ENCODE peak calls at places on chromosome 5, in seven cellular contexts. B is heart left ventricle; L is HepG2; N is tibial artery; T is body of pancreas; O is CD8-positive, alpha-beta T cell; Q is IMR-90. W is an unnamed sample. For H3K4me1, the result is how much of the 10 kb centered on the place peaks cover.

GRCh38 chr5:119655081-119655480 is 25.7 kb downstream of the FAM170A start:
- DNase-seq in T (no peak), N (no peak), Q (no peak), O (no peak), B (no peak), L (no peak), W (no peak)

GRCh38 chr5:108669493-108669892 is 78.2 kb upstream of the FER start:
- DNase-seq in T (no peak), O (no peak), Q (no peak), L (no peak), N (no peak), B (no peak), W (no peak)

GRCh38 chr5:83471405-83472212 is at the start of gene VCAN:
- DNase-seq in Q (peak), B (peak), O (no peak), N (peak), T (peak), L (no peak), W (no peak)

GRCh38 chr5:102678267-102679058 is 76.6 kb upstream of the PAM start:
- DNase-seq in T (no peak), O (no peak), L (no peak), B (no peak), N (no peak), Q (peak), W (no peak)

GRCh38 chr5:148268556-148268955 is at the start of gene SPINK13:
- DNase-seq in L (peak), T (peak), B (no peak), Q (peak), O (no peak), N (peak), W (peak)

GRCh38 chr5:139650031-139650688 is 2.0 kb downstream of the CXXC5 start:
- DNase-seq in N (no peak), L (no peak), Q (no peak), B (peak), T (peak), O (peak), W (peak)

GRCh38 chr5:131386779-131387178 is 122.9 kb downstream of the CDC42SE2 start:
- DNase-seq in N (no peak), L (peak), O (no peak), B (no peak), Q (peak), T (no peak), W (no peak)

GRCh38 chr5:81234801-81235200 is 1.7 kb downstream of the CKMT2 start:
- DNase-seq in B (peak), Q (no peak), L (no peak), N (no peak), O (no peak), T (no peak), W (no peak)

GRCh38 chr5:78776637-78777036 is 128.1 kb upstream of the LHFPL2 start:
- DNase-seq in N (no peak), T (no peak), Q (no peak), O (no peak), L (peak), B (no peak), W (no peak)

GRCh38 chr5:129763651-129764050 is 15.8 kb downstream of the MINAR2 start:
- DNase-seq in O (no peak), T (no peak), B (no peak), N (no peak), Q (no peak), L (no peak), W (no peak)

GRCh38 chr5:132754947-132755346 is 7.7 kb downstream of the CCNI2 start:
- DNase-seq in N (no peak), L (peak), O (no peak), T (no peak), B (no peak), Q (peak), W (no peak)

GRCh38 chr5:117318528-117318927 is 743.9 kb upstream of the SEMA6A start:
- DNase-seq in N (no peak), Q (no peak), B (no peak), O (no peak), L (no peak), T (no peak), W (no peak)

GRCh38 chr5:96747718-96748117 is 60.0 kb downstream of the ERAP1 start:
- DNase-seq in T (no peak), Q (no peak), O (no peak), N (no peak), B (no peak), L (no peak), W (no peak)

GRCh38 chr5:6505779-6506557 is 57.3 kb downstream of the UBE2QL1 start:
- DNase-seq in T (no peak), O (no peak), B (no peak), Q (no peak), N (no peak), L (no peak), W (no peak)

GRCh38 chr5:77973253-77973609 is 197.1 kb upstream of the TBCA start:
- DNase-seq in L (no peak), O (no peak), Q (no peak), B (no peak), T (no peak), N (no peak), W (no peak)

GRCh38 chr5:148425808-148426207 is 42.0 kb downstream of the FBXO38 start:
- DNase-seq in O (no peak), T (no peak), Q (no peak), N (no peak), B (no peak), L (no peak), W (no peak)

GRCh38 chr5:75536694-75537360 is 25.1 kb downstream of the POLK start:
- DNase-seq in L (no peak), N (no peak), Q (no peak), B (no peak), O (no peak), T (no peak), W (no peak)

GRCh38 chr5:125835293-125836172 is 587.7 kb upstream of the GRAMD2B start:
- DNase-seq in T (peak), B (peak), L (peak), O (no peak), Q (peak), N (no peak), W (peak)

GRCh38 chr5:119028575-119028974 is 40.2 kb upstream of the DTWD2 start:
- DNase-seq in T (no peak), B (no peak), N (no peak), L (no peak), Q (no peak), O (no peak), W (no peak)

GRCh38 chr5:163460562-163461176 is at the start of gene HMMR:
- DNase-seq in T (no peak), L (peak), B (no peak), Q (peak), N (peak), O (no peak), W (no peak)

DNA sequence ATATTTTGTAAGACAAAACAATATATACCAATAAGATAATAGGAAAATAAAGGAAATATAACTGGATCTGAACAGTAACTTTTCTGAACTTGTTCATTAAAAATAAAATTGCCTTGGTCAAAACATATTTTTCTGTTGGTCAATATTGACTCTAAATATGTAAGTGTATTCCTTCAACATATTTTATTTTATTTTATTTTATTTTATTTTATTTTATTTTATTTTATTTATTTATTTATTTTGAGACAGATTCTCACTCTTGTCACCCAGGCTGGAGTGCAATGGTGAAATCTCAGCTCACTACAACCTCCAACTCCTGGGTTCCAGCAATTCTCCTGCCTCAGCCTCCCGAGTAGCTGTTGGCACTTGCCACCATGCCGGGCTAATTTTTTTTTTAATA is 571.0 kb downstream of the NR2F1-AS1 start:
- DNase-seq in Q (no peak), O (no peak), L (no peak), T (no peak), N (no peak), B (no peak), W (no peak)
- H3K4me1 ChIP-seq in Q (under half), O (under half), L (under half), T (under half), N (under half), B (under half), W (under half)

GRCh38 chr5:14730466-14730865 is 65.9 kb downstream of the OTULIN start:
- DNase-seq in Q (no peak), L (no peak), N (no peak), O (no peak), T (no peak), B (no peak), W (no peak)
- H3K4me1 ChIP-seq in Q (under half), L (under half), N (under half), O (under half), T (under half), B (under half), W (under half)

GRCh38 chr5:172686539-172687390 is 45.7 kb downstream of the NEURL1B start:
- DNase-seq in N (no peak), O (no peak), T (no peak), L (no peak), B (no peak), Q (no peak), W (no peak)
- H3K4me1 ChIP-seq in N (half or more), O (under half), T (under half), L (under half), B (under half), Q (under half), W (under half)

GRCh38 chr5:159915913-159916840 is at the start of gene ADRA1B:
- DNase-seq in B (peak), O (peak), N (peak), T (peak), Q (peak), L (peak), W (peak)

GRCh38 chr5:159916841-159917761 is 819 bp downstream of the ADRA1B start:
- DNase-seq in N (no peak), T (no peak), L (no peak), B (no peak), Q (no peak), O (no peak), W (no peak)

GRCh38 chr5:159921721-159922120 is 5.4 kb downstream of the ADRA1B start:
- DNase-seq in N (no peak), B (no peak), Q (no peak), O (no peak), L (no peak), T (no peak), W (no peak)

GRCh38 chr5:159913481-159913880 is 2.8 kb upstream of the ADRA1B start:
- DNase-seq in N (no peak), O (no peak), B (no peak), T (no peak), L (no peak), Q (peak), W (no peak)

GRCh38 chr5:159917919-159918487 is 1.7 kb downstream of the ADRA1B start:
- DNase-seq in L (no peak), T (no peak), B (no peak), N (no peak), O (no peak), Q (no peak), W (peak)
- H3K4me1 ChIP-seq in L (under half), T (under half), B (under half), N (half or more), O (under half), Q (under half), W (under half)

GRCh38 chr5:172142709-172143215 is 45.3 kb downstream of the STK10 start:
- DNase-seq in N (no peak), T (no peak), L (peak), O (no peak), B (no peak), Q (peak), W (no peak)
- H3K4me1 ChIP-seq in N (under half), T (under half), L (under half), O (half or more), B (under half), Q (under half), W (half or more)

DNA sequence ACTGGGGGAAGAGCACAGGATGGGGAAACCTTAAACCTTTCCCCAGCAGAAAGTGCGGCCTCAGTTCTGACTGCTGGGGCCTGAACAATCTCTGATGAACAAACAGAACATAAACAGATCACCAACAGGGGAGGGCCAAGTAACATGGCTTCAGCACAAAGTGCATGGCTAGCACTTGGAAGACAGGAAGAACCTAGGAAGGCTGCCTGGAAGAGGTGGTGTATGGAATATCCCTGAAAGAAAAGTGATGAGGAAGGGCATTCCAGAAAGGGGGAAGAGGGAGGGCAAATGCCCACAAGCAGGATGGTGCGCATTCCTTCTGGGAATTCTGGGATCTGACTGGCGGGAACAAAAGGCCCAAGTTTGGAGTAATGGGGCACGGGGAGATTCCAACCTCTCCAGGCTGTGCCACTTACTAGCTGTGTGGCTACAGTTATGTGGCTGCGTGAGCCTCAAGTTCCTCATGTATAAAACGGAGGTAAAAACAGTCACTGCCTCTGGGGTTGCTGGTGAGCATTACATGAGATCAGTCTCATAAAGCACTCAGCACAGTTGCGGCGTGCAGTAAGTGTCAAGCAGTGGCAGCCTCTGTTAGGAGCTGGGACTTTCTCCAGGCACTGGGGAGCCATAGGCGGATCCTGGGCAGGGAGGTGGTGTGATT is 1.6 kb downstream of the PDGFRB start:
- DNase-seq in Q (peak), N (peak), B (no peak), O (no peak), T (no peak), L (peak), W (no peak)
- H3K4me1 ChIP-seq in Q (under half), N (half or more), B (under half), O (under half), T (under half), L (half or more), W (under half)

GRCh38 chr5:174729075-174729680 is 4.8 kb downstream of the MSX2 start:
- DNase-seq in N (no peak), L (no peak), Q (no peak), B (no peak), O (no peak), T (no peak), W (no peak)
- H3K4me1 ChIP-seq in N (under half), L (under half), Q (under half), B (under half), O (under half), T (under half), W (under half)